ENCODE peak calls at places on chromosomes 6 and 20, in four cellular contexts. I is iris pigment epithelial cell, V is ovary, K is transverse colon. F is an unnamed sample.

GRCh38 chr6:82878812-82879211 is 186.8 kb downstream of the UBE3D start:
- DNase-seq in I (peak; percentile 15), V (no peak), K (no peak), F (peak; percentile 56)

GRCh38 chr20:48722737-48723191 is 105.0 kb downstream of the PREX1 start:
- DNase-seq in I (peak; percentile 11), V (no peak), K (no peak), F (peak; percentile 72)

GRCh38 chr6:34568341-34568680 is 12.2 kb upstream of the SPDEF start:
- DNase-seq in I (peak; percentile 18), V (no peak), K (no peak), F (no peak)

GRCh38 chr20:54340667-54341081 is 132.8 kb downstream of the PFDN4 start:
- DNase-seq in I (peak; percentile 70), V (no peak), K (no peak), F (peak; percentile 59)

GRCh38 chr6:155694429-155694795 is 238.8 kb upstream of the NOX3 start:
- DNase-seq in I (no peak), V (no peak), K (no peak), F (no peak)

GRCh38 chr6:136547336-136547735 is 2.9 kb downstream of the MAP7 start:
- DNase-seq in I (peak; percentile 48), V (no peak), K (no peak), F (peak; percentile 36)

GRCh38 chr6:3770023-3770422 is 18.5 kb upstream of the PXDC1 start:
- DNase-seq in I (no peak), V (no peak), K (no peak), F (no peak)

GRCh38 chr6:16337280-16337975 is 99.0 kb downstream of the GMPR start:
- DNase-seq in I (peak; percentile 26), V (peak; percentile 94), K (peak; percentile 76), F (peak; percentile 92)

GRCh38 chr6:64050586-64050985 is 415.0 kb downstream of the PHF3 start:
- DNase-seq in I (no peak), V (no peak), K (no peak), F (no peak)

GRCh38 chr6:34284563-34285545 is 36.0 kb upstream of the SMIM29 start:
- DNase-seq in I (peak; percentile 89), V (peak; percentile 43), K (peak; percentile 31), F (peak; percentile 73)

GRCh38 chr6:45494734-45495133 is 117.0 kb upstream of the SUPT3H start:
- DNase-seq in I (no peak), V (no peak), K (no peak), F (no peak)

GRCh38 chr6:36938536-36938935 is 16.0 kb upstream of the PI16 start:
- DNase-seq in I (peak; percentile 99), V (no peak), K (no peak), F (peak; percentile 73)

GRCh38 chr6:37558646-37559045 is 59.0 kb upstream of the CCDC167 start:
- DNase-seq in I (no peak), V (no peak), K (no peak), F (no peak)

GRCh38 chr6:161798844-161799394 is 525.1 kb upstream of the AGPAT4 start:
- DNase-seq in I (no peak), V (no peak), K (no peak), F (no peak)

GRCh38 chr6:158068893-158069799 is 87.5 kb downstream of the SYNJ2 start:
- DNase-seq in I (peak; percentile 63), V (no peak), K (peak; percentile 84), F (peak; percentile 41)

GRCh38 chr6:142030115-142030619 is 102.6 kb upstream of the GJE1 start:
- DNase-seq in I (peak; percentile 47), V (no peak), K (no peak), F (no peak)

GRCh38 chr6:75934643-75935472 is 137.6 kb downstream of the IMPG1 start:
- DNase-seq in I (peak; percentile 81), V (peak; percentile 40), K (peak; percentile 16), F (peak; percentile 78)

GRCh38 chr6:160036790-160037206 is 67.9 kb downstream of the IGF2R start:
- DNase-seq in I (peak; percentile 74), V (no peak), K (no peak), F (peak; percentile 82)

GRCh38 chr6:45979311-45979710 is 36.3 kb downstream of the CLIC5 start:
- DNase-seq in I (no peak), V (no peak), K (no peak), F (no peak)

GRCh38 chr6:28104392-28105250 is 19.8 kb upstream of the ZSCAN16 start:
- DNase-seq in I (peak; percentile 80), V (peak; percentile 84), K (peak; percentile 88), F (peak; percentile 79)

GRCh38 chr6:10411131-10411914 is 3.6 kb downstream of the TFAP2A start:
- DNase-seq in I (no peak), V (no peak), K (no peak), F (no peak)

GRCh38 chr6:106747139-106747538 is 117.8 kb downstream of the QRSL1 start:
- DNase-seq in I (no peak), V (no peak), K (peak; percentile 52), F (peak; percentile 76)

GRCh38 chr6:38088010-38088409 is 268.5 kb downstream of the ZFAND3 start:
- DNase-seq in I (no peak), V (no peak), K (no peak), F (no peak)

GRCh38 chr20:50224553-50225255 is 34.1 kb downstream of the CEBPB start:
- DNase-seq in I (peak; percentile 89), V (peak; percentile 80), K (peak; percentile 65), F (peak; percentile 74)

GRCh38 chr6:116206231-116206903 is 47.5 kb downstream of the TSPYL4 start:
- DNase-seq in I (peak; percentile 81), V (no peak), K (no peak), F (peak; percentile 17)

GRCh38 chr20:57881466-57882405 is 171.9 kb upstream of the PMEPA1 start:
- DNase-seq in I (no peak), V (no peak), K (no peak), F (peak; percentile 13)

GRCh38 chr6:33826537-33826936 is 22.7 kb upstream of the MLN start:
- DNase-seq in I (no peak), V (no peak), K (no peak), F (no peak)

GRCh38 chr6:73041051-73041450 is 184.2 kb downstream of the KHDC1L start:
- DNase-seq in I (no peak), V (no peak), K (no peak), F (no peak)

GRCh38 chr6:105692630-105693212 is 289.8 kb upstream of the PREP start:
- DNase-seq in I (no peak), V (no peak), K (no peak), F (no peak)

GRCh38 chr6:125314019-125314581 is 12.3 kb upstream of the HDDC2 start:
- DNase-seq in I (peak; percentile 60), V (peak; percentile 67), K (peak; percentile 64), F (peak; percentile 46)

GRCh38 chr6:30443657-30444450 is 45.5 kb upstream of the HLA-E start:
- DNase-seq in I (peak; percentile 20), V (no peak), K (no peak), F (no peak)

GRCh38 chr6:155228549-155229166 is 35.2 kb upstream of the CLDN20 start:
- DNase-seq in I (no peak), V (no peak), K (no peak), F (no peak)

GRCh38 chr6:20351529-20351928 is 50.1 kb upstream of the E2F3 start:
- DNase-seq in I (no peak), V (no peak), K (no peak), F (no peak)

GRCh38 chr6:1708141-1708540 is 98.4 kb downstream of the FOXC1 start:
- DNase-seq in I (no peak), V (no peak), K (no peak), F (no peak)

GRCh38 chr6:10266462-10266861 is 148.4 kb downstream of the TFAP2A start:
- DNase-seq in I (no peak), V (no peak), K (no peak), F (no peak)

GRCh38 chr6:85669735-85670194 is 27.1 kb upstream of the SYNCRIP start:
- DNase-seq in I (peak; percentile 83), V (no peak), K (no peak), F (peak; percentile 73)

GRCh38 chr6:42266542-42266941 is 48.9 kb upstream of the MRPS10 start:
- DNase-seq in I (no peak), V (no peak), K (no peak), F (no peak)

F was measured in LHCN-M2.